ENCODE peak calls at places on chromosomes 7 and 10, in eight cellular contexts. N, R, J, Y, Z, X, K and E are unnamed samples. For H3K36me3, the result is how much of the 10 kb centered on the place peaks cover.

GRCh38 chr7:6090738-6091505 is 59.7 kb downstream of the ANKRD61 start:
- DNase-seq in N (no peak), R (no peak), J (no peak), Y (no peak), Z (no peak), X (no peak), K (no peak), E (no peak)

GRCh38 chr10:5147981-5148677 is 36.8 kb downstream of the AKR1C8 start:
- DNase-seq in N (no peak), R (no peak), J (no peak), Y (peak), Z (no peak), X (no peak), K (no peak), E (no peak)

GRCh38 chr7:26397786-26398435 is 106.2 kb downstream of the SNX10 start:
- DNase-seq in N (no peak), R (no peak), J (no peak), Y (no peak), Z (peak), X (no peak), K (no peak), E (no peak)

GRCh38 chr7:148419856-148420508 is 170.6 kb upstream of the C7orf33 start:
- DNase-seq in N (no peak), R (no peak), J (no peak), Y (no peak), Z (no peak), X (no peak), K (no peak), E (no peak)

GRCh38 chr7:135335628-135336139 is 102.0 kb downstream of the STRA8 start:
- DNase-seq in N (no peak), R (no peak), J (peak), Y (peak), Z (peak), X (no peak), K (peak), E (peak)

GRCh38 chr7:14009453-14010418 is 20.3 kb upstream of the ETV1 start:
- DNase-seq in N (no peak), R (no peak), J (no peak), Y (no peak), Z (no peak), X (no peak), K (no peak), E (no peak)

GRCh38 chr7:13448243-13448642 is 541.2 kb downstream of the ETV1 start:
- DNase-seq in N (no peak), R (no peak), J (no peak), Y (no peak), Z (no peak), X (no peak), K (no peak), E (no peak)

GRCh38 chr10:84820121-84820520 is 491.7 kb downstream of the CCSER2 start:
- DNase-seq in N (no peak), R (no peak), J (no peak), Y (peak), Z (no peak), X (no peak), K (no peak), E (no peak)

GRCh38 chr7:47573758-47574472 is 8.0 kb downstream of the TNS3 start:
- DNase-seq in N (no peak), R (no peak), J (peak), Y (peak), Z (peak), X (no peak), K (no peak), E (no peak)

GRCh38 chr7:73533742-73534141 is 11.6 kb upstream of the BAZ1B start:
- DNase-seq in N (peak), R (no peak), J (no peak), Y (no peak), Z (no peak), X (no peak), K (no peak), E (no peak)

GRCh38 chr10:79223346-79224048 is 123.8 kb upstream of the PPIF start:
- DNase-seq in N (peak), R (no peak), J (peak), Y (no peak), Z (peak), X (peak), K (no peak), E (peak)

DNA sequence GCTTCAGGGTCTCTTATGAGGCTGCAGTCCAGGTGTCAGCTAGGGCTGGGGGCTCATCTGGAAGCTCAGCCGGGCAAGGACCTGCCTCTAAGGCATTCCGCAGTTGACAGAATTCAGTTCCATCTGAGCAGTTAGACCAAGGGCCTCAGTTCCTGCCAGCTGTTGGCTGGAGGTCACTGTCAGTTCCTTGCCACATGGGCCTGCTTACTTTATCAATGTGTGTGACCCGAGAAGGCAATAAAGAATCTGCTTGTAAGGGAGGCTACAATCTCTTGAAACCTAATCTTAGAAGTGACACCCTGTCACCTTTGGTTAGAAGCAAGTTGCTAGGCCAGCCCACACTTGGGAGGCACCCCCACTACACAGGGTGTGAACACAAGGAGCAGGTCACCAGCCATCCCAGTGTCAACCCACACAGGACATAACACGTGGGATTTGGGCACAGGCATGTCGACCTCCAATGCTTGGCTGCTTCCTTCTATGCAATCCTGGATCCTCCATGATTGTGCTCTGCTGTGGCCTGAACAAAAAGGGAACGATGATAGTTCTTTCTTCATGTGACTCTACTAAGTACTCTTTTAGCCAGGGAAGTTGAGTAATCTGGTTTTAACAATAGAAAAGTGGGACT is 41.8 kb downstream of the MTURN start:
- DNase-seq in N (no peak), R (no peak), J (no peak), Y (no peak), Z (no peak), X (no peak), K (no peak), E (no peak)
- H3K36me3 ChIP-seq in N (under half), R (under half), J (under half), Y (under half), Z (under half), X (under half), K (under half), E (under half)

DNA sequence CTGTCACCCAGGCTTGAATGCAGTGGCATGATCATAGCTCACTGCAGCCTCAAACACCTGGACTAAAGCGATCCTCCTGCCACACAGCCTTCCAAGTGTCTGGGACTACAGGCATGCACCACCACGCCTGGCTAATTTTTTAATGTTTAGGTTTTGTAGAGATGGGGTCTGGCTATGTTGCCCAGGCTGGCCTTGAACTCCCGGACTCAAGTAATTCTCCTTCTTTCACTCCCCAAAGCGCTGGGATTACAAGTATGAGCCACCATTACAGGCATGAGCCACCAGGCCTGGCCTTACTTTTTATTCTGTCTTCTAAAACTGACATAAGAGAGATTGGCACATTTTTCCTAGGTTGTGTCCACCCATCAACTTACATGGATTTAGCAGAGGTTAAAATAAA is 33.3 kb downstream of the TACC2 start:
- DNase-seq in N (no peak), R (no peak), J (no peak), Y (no peak), Z (no peak), X (no peak), K (no peak), E (no peak)
- H3K27ac ChIP-seq in N (peak), R (peak), J (no peak), Y (no peak), Z (no peak), X (no peak), K (no peak), E (no peak)

GRCh38 chr10:26711324-26711723 is 13.8 kb downstream of the PDSS1 start:
- DNase-seq in N (no peak), R (no peak), J (no peak), Y (no peak), Z (no peak), X (no peak), K (no peak), E (no peak)

GRCh38 chr10:26714816-26715487 is 17.5 kb downstream of the PDSS1 start:
- DNase-seq in N (no peak), R (no peak), J (no peak), Y (peak), Z (no peak), X (no peak), K (no peak), E (no peak)

GRCh38 chr10:26717476-26717875 is 20.0 kb downstream of the PDSS1 start:
- DNase-seq in N (no peak), R (no peak), J (no peak), Y (no peak), Z (no peak), X (no peak), K (no peak), E (no peak)

DNA sequence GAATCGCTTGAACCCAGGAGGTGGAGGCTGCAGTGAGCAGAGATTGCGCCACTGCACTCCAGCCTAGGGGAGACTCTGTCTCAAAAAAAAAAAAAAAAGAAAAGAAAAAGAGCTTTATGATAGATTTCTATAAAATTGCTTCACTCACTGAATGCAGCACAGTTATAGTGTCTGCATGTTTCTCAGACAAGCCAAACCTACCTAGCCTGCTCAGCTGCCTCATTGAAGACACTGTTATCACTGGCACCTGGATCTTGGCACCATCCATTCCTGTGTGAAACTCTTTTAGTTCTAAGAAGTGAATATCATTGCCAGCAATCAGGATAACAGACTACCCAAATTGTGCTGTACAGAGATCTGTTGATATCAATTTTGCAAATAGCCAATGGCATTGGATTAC is 16.9 kb downstream of the PDSS1 start:
- DNase-seq in N (no peak), R (no peak), J (no peak), Y (no peak), Z (no peak), X (no peak), K (no peak), E (no peak)
- H3K4me3 ChIP-seq in N (no peak), R (no peak), J (no peak), Y (no peak), Z (no peak), X (no peak), K (no peak), E (no peak)

GRCh38 chr7:91894781-91895480 is 14.4 kb upstream of the MTERF1 start:
- DNase-seq in N (no peak), R (no peak), J (peak), Y (no peak), Z (no peak), X (no peak), K (no peak), E (no peak)
- H3K36me3 ChIP-seq in N (under half), R (under half), J (under half), Y (under half), Z (under half), X (under half), K (under half), E (under half)

GRCh38 chr7:137018468-137018867 is 150.0 kb downstream of the CHRM2 start:
- DNase-seq in N (no peak), R (no peak), J (no peak), Y (no peak), Z (no peak), X (no peak), K (no peak), E (no peak)

GRCh38 chr7:137020351-137020750 is 151.9 kb downstream of the CHRM2 start:
- DNase-seq in N (no peak), R (no peak), J (no peak), Y (no peak), Z (no peak), X (no peak), K (no peak), E (peak)

GRCh38 chr7:137015015-137015414 is 146.6 kb downstream of the CHRM2 start:
- DNase-seq in N (no peak), R (no peak), J (no peak), Y (no peak), Z (no peak), X (no peak), K (no peak), E (no peak)

DNA sequence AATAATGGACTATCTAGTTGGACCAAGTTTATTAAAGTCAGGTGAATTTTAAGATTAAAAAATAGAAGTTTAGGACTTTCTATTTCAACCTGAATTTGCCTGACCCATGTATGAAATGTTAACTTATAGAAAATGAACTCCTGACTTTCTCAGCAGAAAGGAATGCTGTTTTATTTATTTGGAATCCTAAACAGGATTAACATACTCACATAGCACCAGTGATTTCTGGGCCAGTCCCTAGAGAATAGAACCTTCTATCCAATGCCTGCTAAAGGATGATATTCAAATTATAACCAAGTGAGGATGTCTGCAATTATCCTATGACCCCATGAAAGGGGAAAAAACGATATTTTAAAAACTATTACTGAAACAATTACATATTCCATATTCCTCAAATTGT is 148.8 kb downstream of the CHRM2 start:
- DNase-seq in N (no peak), R (no peak), J (no peak), Y (no peak), Z (no peak), X (no peak), K (no peak), E (no peak)
- H3K27ac ChIP-seq in N (no peak), R (no peak), J (no peak), Y (no peak), Z (no peak), X (no peak), K (no peak), E (no peak)

DNA sequence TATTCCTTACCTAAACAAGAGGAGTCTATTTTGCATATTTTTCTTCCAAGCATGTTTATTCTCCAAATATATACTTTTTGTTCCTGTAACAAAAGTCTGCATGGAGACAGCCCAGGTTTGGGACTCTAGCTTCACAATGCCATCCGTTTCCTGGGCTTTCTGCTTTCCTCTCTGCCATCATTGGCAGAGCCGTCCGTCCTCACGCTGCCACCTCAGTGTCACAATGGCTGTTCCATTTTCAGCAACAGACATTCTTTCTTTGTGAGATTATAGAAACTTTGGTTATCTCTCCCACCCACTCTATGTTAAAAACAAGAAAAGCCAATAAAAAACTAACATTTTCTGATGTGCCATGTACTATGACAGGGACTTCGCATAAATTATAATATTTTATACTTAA is 825.2 kb downstream of the REEP3 start:
- DNase-seq in N (no peak), R (no peak), J (no peak), Y (no peak), Z (no peak), X (no peak), K (no peak), E (no peak)
- H3K4me3 ChIP-seq in N (no peak), R (no peak), J (no peak), Y (no peak), Z (no peak), X (no peak), K (no peak), E (no peak)

DNA sequence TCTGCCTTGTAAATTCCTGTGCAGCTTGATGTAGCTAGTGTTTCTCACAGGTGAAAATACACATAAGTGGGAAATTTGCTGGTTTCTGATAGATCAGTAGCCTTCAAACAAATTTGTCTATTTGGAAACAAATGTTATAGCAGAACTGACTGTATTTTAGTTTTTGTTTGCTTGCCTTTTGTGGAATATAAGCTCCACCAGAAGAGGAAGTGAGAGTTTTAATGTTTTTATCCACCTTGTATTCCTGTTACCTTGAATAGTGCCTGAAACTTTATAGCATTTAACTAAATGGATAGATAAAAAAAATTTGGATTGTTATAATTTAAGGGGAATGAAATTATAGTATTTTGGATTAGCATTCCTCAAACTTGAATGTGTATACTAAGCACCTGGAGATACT is 9.8 kb downstream of the WAC start:
- DNase-seq in N (no peak), R (no peak), J (no peak), Y (no peak), Z (no peak), X (no peak), K (no peak), E (no peak)
- H3K36me3 ChIP-seq in N (under half), R (half or more), J (half or more), Y (half or more), Z (under half), X (under half), K (under half), E (under half)